ENCODE peak calls at places on chromosomes 6 and 20, in five cellular contexts. One of them, this sample, is unnamed.

GRCh38 chr20:23367770-23368169 is 5.8 kb downstream of the GZF1 start:
- DNase-seq in brain microvascular endothelial cell: no peak
- DNase-seq in IMR-90: peak
- DNase-seq in EL: peak
- DNase-seq in activated CD8-positive, alpha-beta memory T cell treated with anti-CD3 and anti-CD28 coated beads for 48 hours: no peak
- DNase-seq in this sample: no peak

GRCh38 chr6:9248125-9248524 is 812.8 kb upstream of the SLC35B3 start:
- DNase-seq in brain microvascular endothelial cell: no peak
- DNase-seq in IMR-90: no peak
- DNase-seq in EL: peak
- DNase-seq in activated CD8-positive, alpha-beta memory T cell treated with anti-CD3 and anti-CD28 coated beads for 48 hours: no peak
- DNase-seq in this sample: no peak

GRCh38 chr20:21157006-21157405 is 31.1 kb downstream of the KIZ start:
- DNase-seq in brain microvascular endothelial cell: no peak
- DNase-seq in IMR-90: no peak
- DNase-seq in EL: no peak
- DNase-seq in activated CD8-positive, alpha-beta memory T cell treated with anti-CD3 and anti-CD28 coated beads for 48 hours: no peak
- DNase-seq in this sample: no peak

GRCh38 chr6:161029195-161029809 is 37.7 kb downstream of the MAP3K4 start:
- DNase-seq in brain microvascular endothelial cell: peak
- DNase-seq in IMR-90: peak
- DNase-seq in EL: peak
- DNase-seq in activated CD8-positive, alpha-beta memory T cell treated with anti-CD3 and anti-CD28 coated beads for 48 hours: no peak
- DNase-seq in this sample: no peak

GRCh38 chr6:17159240-17159639 is 57.4 kb downstream of the STMND1 start:
- DNase-seq in brain microvascular endothelial cell: no peak
- DNase-seq in IMR-90: no peak
- DNase-seq in EL: no peak
- DNase-seq in activated CD8-positive, alpha-beta memory T cell treated with anti-CD3 and anti-CD28 coated beads for 48 hours: no peak
- DNase-seq in this sample: no peak

GRCh38 chr6:402901-403658 is 11.5 kb downstream of the IRF4 start:
- DNase-seq in brain microvascular endothelial cell: no peak
- DNase-seq in IMR-90: no peak
- DNase-seq in EL: no peak
- DNase-seq in activated CD8-positive, alpha-beta memory T cell treated with anti-CD3 and anti-CD28 coated beads for 48 hours: peak
- DNase-seq in this sample: no peak

GRCh38 chr20:57891067-57891466 is 181.3 kb upstream of the PMEPA1 start:
- DNase-seq in brain microvascular endothelial cell: no peak
- DNase-seq in IMR-90: no peak
- DNase-seq in EL: no peak
- DNase-seq in activated CD8-positive, alpha-beta memory T cell treated with anti-CD3 and anti-CD28 coated beads for 48 hours: no peak
- DNase-seq in this sample: no peak

GRCh38 chr6:157392927-157393666 is 12.1 kb downstream of the ZDHHC14 start:
- DNase-seq in brain microvascular endothelial cell: peak
- DNase-seq in IMR-90: no peak
- DNase-seq in EL: no peak
- DNase-seq in activated CD8-positive, alpha-beta memory T cell treated with anti-CD3 and anti-CD28 coated beads for 48 hours: no peak
- DNase-seq in this sample: no peak

GRCh38 chr20:1890469-1891262 is 4.5 kb upstream of the SIRPA start:
- DNase-seq in brain microvascular endothelial cell: no peak
- DNase-seq in IMR-90: no peak
- DNase-seq in EL: no peak
- DNase-seq in activated CD8-positive, alpha-beta memory T cell treated with anti-CD3 and anti-CD28 coated beads for 48 hours: no peak
- DNase-seq in this sample: no peak

GRCh38 chr20:53050338-53050737 is 78.2 kb downstream of the TSHZ2 start:
- DNase-seq in brain microvascular endothelial cell: no peak
- DNase-seq in IMR-90: no peak
- DNase-seq in EL: no peak
- DNase-seq in activated CD8-positive, alpha-beta memory T cell treated with anti-CD3 and anti-CD28 coated beads for 48 hours: no peak
- DNase-seq in this sample: no peak

GRCh38 chr6:143110996-143111395 is 50.3 kb downstream of the AIG1 start:
- DNase-seq in brain microvascular endothelial cell: no peak
- DNase-seq in IMR-90: peak
- DNase-seq in EL: no peak
- DNase-seq in activated CD8-positive, alpha-beta memory T cell treated with anti-CD3 and anti-CD28 coated beads for 48 hours: no peak
- DNase-seq in this sample: no peak

GRCh38 chr6:141131616-141132015 is 1001.1 kb upstream of the GJE1 start:
- DNase-seq in brain microvascular endothelial cell: no peak
- DNase-seq in IMR-90: no peak
- DNase-seq in EL: no peak
- DNase-seq in activated CD8-positive, alpha-beta memory T cell treated with anti-CD3 and anti-CD28 coated beads for 48 hours: no peak
- DNase-seq in this sample: no peak

GRCh38 chr20:10171864-10172751 is 46.5 kb upstream of the SNAP25 start:
- DNase-seq in brain microvascular endothelial cell: peak
- DNase-seq in IMR-90: peak
- DNase-seq in EL: peak
- DNase-seq in activated CD8-positive, alpha-beta memory T cell treated with anti-CD3 and anti-CD28 coated beads for 48 hours: peak
- DNase-seq in this sample: peak

GRCh38 chr6:90003941-90004340 is 109.7 kb downstream of the GJA10 start:
- DNase-seq in brain microvascular endothelial cell: no peak
- DNase-seq in IMR-90: peak
- DNase-seq in EL: no peak
- DNase-seq in activated CD8-positive, alpha-beta memory T cell treated with anti-CD3 and anti-CD28 coated beads for 48 hours: no peak
- DNase-seq in this sample: no peak

GRCh38 chr6:135358251-135358821 is 139.2 kb downstream of the AHI1 start:
- DNase-seq in brain microvascular endothelial cell: peak
- DNase-seq in IMR-90: peak
- DNase-seq in EL: peak
- DNase-seq in activated CD8-positive, alpha-beta memory T cell treated with anti-CD3 and anti-CD28 coated beads for 48 hours: no peak
- DNase-seq in this sample: peak

GRCh38 chr20:14790771-14791517 is 453.5 kb upstream of the FLRT3 start:
- DNase-seq in brain microvascular endothelial cell: peak
- DNase-seq in IMR-90: no peak
- DNase-seq in EL: no peak
- DNase-seq in activated CD8-positive, alpha-beta memory T cell treated with anti-CD3 and anti-CD28 coated beads for 48 hours: no peak
- DNase-seq in this sample: no peak

GRCh38 chr6:42834056-42834455 is 45.4 kb upstream of the RPL7L1 start:
- DNase-seq in brain microvascular endothelial cell: no peak
- DNase-seq in IMR-90: no peak
- DNase-seq in EL: no peak
- DNase-seq in activated CD8-positive, alpha-beta memory T cell treated with anti-CD3 and anti-CD28 coated beads for 48 hours: no peak
- DNase-seq in this sample: no peak

GRCh38 chr6:89655122-89655521 is 16.6 kb upstream of the LYRM2 start:
- DNase-seq in brain microvascular endothelial cell: no peak
- DNase-seq in IMR-90: peak
- DNase-seq in EL: peak
- DNase-seq in activated CD8-positive, alpha-beta memory T cell treated with anti-CD3 and anti-CD28 coated beads for 48 hours: no peak
- DNase-seq in this sample: no peak

GRCh38 chr6:149593443-149593842 is 27.3 kb downstream of the GINM1 start:
- DNase-seq in brain microvascular endothelial cell: no peak
- DNase-seq in IMR-90: no peak
- DNase-seq in EL: no peak
- DNase-seq in activated CD8-positive, alpha-beta memory T cell treated with anti-CD3 and anti-CD28 coated beads for 48 hours: no peak
- DNase-seq in this sample: no peak

GRCh38 chr6:142845624-142846458 is 99.1 kb downstream of the HIVEP2 start:
- DNase-seq in brain microvascular endothelial cell: peak
- DNase-seq in IMR-90: peak
- DNase-seq in EL: peak
- DNase-seq in activated CD8-positive, alpha-beta memory T cell treated with anti-CD3 and anti-CD28 coated beads for 48 hours: no peak
- DNase-seq in this sample: peak

GRCh38 chr6:33419580-33420492 is at the start of gene SYNGAP1:
- DNase-seq in brain microvascular endothelial cell: peak
- DNase-seq in IMR-90: peak
- DNase-seq in EL: peak
- DNase-seq in activated CD8-positive, alpha-beta memory T cell treated with anti-CD3 and anti-CD28 coated beads for 48 hours: no peak
- DNase-seq in this sample: peak

GRCh38 chr6:126773122-126773805 is 345.2 kb upstream of the RSPO3 start:
- DNase-seq in brain microvascular endothelial cell: peak
- DNase-seq in IMR-90: no peak
- DNase-seq in EL: peak
- DNase-seq in activated CD8-positive, alpha-beta memory T cell treated with anti-CD3 and anti-CD28 coated beads for 48 hours: no peak
- DNase-seq in this sample: no peak

GRCh38 chr20:58113706-58114105 is 114.7 kb downstream of the ANKRD60 start:
- DNase-seq in brain microvascular endothelial cell: no peak
- DNase-seq in IMR-90: no peak
- DNase-seq in EL: no peak
- DNase-seq in activated CD8-positive, alpha-beta memory T cell treated with anti-CD3 and anti-CD28 coated beads for 48 hours: no peak
- DNase-seq in this sample: no peak

GRCh38 chr6:34150766-34151165 is 4.9 kb upstream of the GRM4 start:
- DNase-seq in brain microvascular endothelial cell: no peak
- DNase-seq in IMR-90: no peak
- DNase-seq in EL: no peak
- DNase-seq in activated CD8-positive, alpha-beta memory T cell treated with anti-CD3 and anti-CD28 coated beads for 48 hours: no peak
- DNase-seq in this sample: no peak

GRCh38 chr6:12051861-12052368 is 39.8 kb downstream of the HIVEP1 start:
- DNase-seq in brain microvascular endothelial cell: no peak
- DNase-seq in IMR-90: peak
- DNase-seq in EL: no peak
- DNase-seq in activated CD8-positive, alpha-beta memory T cell treated with anti-CD3 and anti-CD28 coated beads for 48 hours: no peak
- DNase-seq in this sample: no peak

This sample was measured in amniotic stem cell.